ENCODE peak calls at places on chromosomes 1 and 21, in four cellular contexts. Y, O, P and C are unnamed samples.

GRCh38 chr21:25970254-25970930 is 200.2 kb downstream of the APP start:
- DNase-seq in Y (no peak), O (no peak), P (no peak), C (no peak)

GRCh38 chr21:35476616-35477395 is 427.7 kb upstream of the RUNX1 start:
- DNase-seq in Y (peak; percentile 74), O (no peak), P (no peak), C (no peak)

GRCh38 chr1:13819637-13820036 is 119.6 kb downstream of the PRDM2 start:
- DNase-seq in Y (peak; percentile 20), O (no peak), P (no peak), C (no peak)

GRCh38 chr1:108114026-108114599 is 86.0 kb downstream of the SLC25A24 start:
- DNase-seq in Y (no peak), O (no peak), P (no peak), C (no peak)

GRCh38 chr1:226126824-226127591 is 59.5 kb downstream of the ACBD3 start:
- DNase-seq in Y (no peak), O (peak; percentile 57), P (peak; percentile 61), C (peak; percentile 47)

GRCh38 chr1:11749203-11749689 is 12.7 kb upstream of the C1orf167 start:
- DNase-seq in Y (peak; percentile 12), O (peak; percentile 43), P (no peak), C (peak; percentile 93)

GRCh38 chr1:184068354-184068753 is 16.8 kb downstream of the TSEN15 start:
- DNase-seq in Y (no peak), O (no peak), P (no peak), C (peak; percentile 10)

GRCh38 chr1:196680107-196680506 is 28.3 kb downstream of the CFH start:
- DNase-seq in Y (peak; percentile 46), O (no peak), P (no peak), C (no peak)

GRCh38 chr1:153922076-153922837 is 515 bp downstream of the GATAD2B start:
- DNase-seq in Y (no peak), O (peak; percentile 82), P (peak; percentile 83), C (peak; percentile 94)

GRCh38 chr1:95850798-95851197 is 616.8 kb downstream of the RWDD3 start:
- DNase-seq in Y (no peak), O (peak; percentile 59), P (no peak), C (no peak)

GRCh38 chr1:222596696-222597095 is 7.0 kb upstream of the TAF1A start:
- DNase-seq in Y (no peak), O (no peak), P (no peak), C (no peak)

GRCh38 chr1:218383681-218384080 is 38.5 kb downstream of the TGFB2 start:
- DNase-seq in Y (no peak), O (no peak), P (no peak), C (no peak)

GRCh38 chr1:46183926-46184557 is 7.8 kb upstream of the P3R3URF start:
- DNase-seq in Y (no peak), O (no peak), P (peak; percentile 64), C (no peak)

GRCh38 chr1:28835237-28835650 is 23.3 kb downstream of the OPRD1 start:
- DNase-seq in Y (no peak), O (no peak), P (no peak), C (no peak)

GRCh38 chr1:241716915-241717651 is 65.0 kb downstream of the WDR64 start:
- DNase-seq in Y (peak; percentile 15), O (no peak), P (no peak), C (no peak)

GRCh38 chr1:206839857-206840256 is 25.6 kb upstream of the IL20 start:
- DNase-seq in Y (peak; percentile 89), O (peak; percentile 56), P (no peak), C (no peak)

GRCh38 chr1:211518330-211519289 is 26.6 kb upstream of the RD3 start:
- DNase-seq in Y (no peak), O (no peak), P (no peak), C (no peak)

GRCh38 chr1:14648931-14649860 is 50.7 kb downstream of the KAZN start:
- DNase-seq in Y (no peak), O (no peak), P (no peak), C (no peak)

GRCh38 chr1:41333146-41333784 is 28.0 kb upstream of the FOXO6 start:
- DNase-seq in Y (peak; percentile 92), O (no peak), P (no peak), C (no peak)

GRCh38 chr1:174883361-174883760 is 116.4 kb upstream of the CACYBP start:
- DNase-seq in Y (peak; percentile 61), O (peak; percentile 14), P (no peak), C (peak; percentile 33)

GRCh38 chr1:235450433-235450832 is 53.8 kb downstream of the B3GALNT2 start:
- DNase-seq in Y (no peak), O (no peak), P (no peak), C (no peak)

GRCh38 chr1:59750612-59751395 is 63.9 kb upstream of the HOOK1 start:
- DNase-seq in Y (peak; percentile 91), O (peak; percentile 71), P (no peak), C (no peak)

GRCh38 chr1:6016191-6016865 is 24.1 kb upstream of the NPHP4 start:
- DNase-seq in Y (peak; percentile 77), O (no peak), P (no peak), C (peak; percentile 37)

GRCh38 chr1:172914517-172915144 is 136.1 kb downstream of the TNFSF18 start:
- DNase-seq in Y (peak; percentile 85), O (no peak), P (no peak), C (no peak)

GRCh38 chr1:205593532-205593931 is 38.3 kb downstream of the ELK4 start:
- DNase-seq in Y (no peak), O (no peak), P (no peak), C (no peak)

GRCh38 chr1:53367503-53368313 is 39.8 kb upstream of the LRP8 start:
- DNase-seq in Y (no peak), O (no peak), P (peak; percentile 57), C (no peak)

GRCh38 chr1:172144445-172145060 is 275.9 kb upstream of the C1orf105 start:
- DNase-seq in Y (peak; percentile 83), O (peak; percentile 91), P (peak; percentile 89), C (no peak)

GRCh38 chr1:42340093-42340492 is 5.1 kb upstream of the FOXJ3 start:
- DNase-seq in Y (peak; percentile 18), O (peak; percentile 67), P (no peak), C (no peak)

GRCh38 chr1:1345860-1346500 is 3.2 kb downstream of the DVL1 start:
- DNase-seq in Y (no peak), O (no peak), P (no peak), C (no peak)

GRCh38 chr1:200969726-200970521 is 53.6 kb downstream of the KIF21B start:
- DNase-seq in Y (no peak), O (no peak), P (no peak), C (peak; percentile 56)

GRCh38 chr1:30856260-30856790 is 52.2 kb downstream of the SDC3 start:
- DNase-seq in Y (peak; percentile 53), O (no peak), P (peak; percentile 73), C (peak; percentile 84)

GRCh38 chr1:26358411-26359384 is 4.8 kb upstream of the CRYBG2 start:
- DNase-seq in Y (no peak), O (peak; percentile 88), P (no peak), C (peak; percentile 74)

GRCh38 chr1:26362331-26362730 is 8.4 kb upstream of the CRYBG2 start:
- DNase-seq in Y (no peak), O (no peak), P (no peak), C (peak; percentile 4)

GRCh38 chr1:26361605-26362122 is 7.7 kb upstream of the CRYBG2 start:
- DNase-seq in Y (no peak), O (no peak), P (no peak), C (peak; percentile 54)

GRCh38 chr1:26360807-26361604 is 7.1 kb upstream of the CRYBG2 start:
- DNase-seq in Y (no peak), O (no peak), P (no peak), C (peak; percentile 61)

DNA sequence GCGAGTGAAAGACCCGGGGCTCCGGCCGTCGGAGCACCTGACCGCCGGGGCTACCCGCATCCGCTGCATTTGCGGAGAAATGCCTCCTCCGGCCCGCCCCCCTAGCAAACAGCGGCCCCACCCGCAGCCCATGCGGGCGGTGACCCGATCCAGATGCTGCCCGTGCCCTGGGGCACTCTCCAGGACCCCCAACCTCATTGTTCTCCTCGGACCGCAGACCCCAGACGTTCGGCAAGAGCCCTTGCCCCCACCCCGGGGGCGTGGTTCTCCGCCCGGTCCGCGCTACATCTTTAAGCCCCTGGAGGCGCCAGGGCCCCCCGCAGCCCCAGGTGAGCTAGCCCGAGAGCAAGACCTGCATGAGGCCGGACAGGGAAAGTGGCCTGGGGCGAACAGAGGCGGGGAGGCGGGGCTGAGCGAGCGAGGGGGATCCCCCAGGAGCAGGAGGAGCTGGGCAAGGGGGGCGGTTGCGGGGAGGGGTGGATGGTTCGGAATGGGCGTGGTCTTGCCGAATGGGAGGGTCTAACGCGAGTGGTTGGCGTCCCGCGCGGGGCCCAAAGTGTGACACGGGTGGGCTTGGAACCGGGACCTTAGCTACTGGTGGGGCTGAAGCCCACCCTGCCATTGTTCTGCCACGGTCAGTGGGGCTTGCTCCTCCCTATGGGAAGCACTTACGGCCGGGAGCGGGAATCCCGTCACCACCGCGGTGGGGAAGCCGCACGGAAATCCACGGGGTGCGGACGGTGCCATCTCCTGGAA is 6.3 kb upstream of the CRYBG2 start:
- DNase-seq in Y (no peak), O (peak; percentile 75), P (no peak), C (peak; percentile 96)
- H3K4me3 ChIP-seq in Y (no peak overlapping the region), O (no peak overlapping the region), P (no peak overlapping the region), C (peak overlapping the region; percentile 66)

GRCh38 chr21:42105476-42105875 is 34.4 kb downstream of the UMODL1 start:
- DNase-seq in Y (no peak), O (peak; percentile 44), P (no peak), C (no peak)
- H3K36me3 ChIP-seq in Y (no peaks in the 10 kb centered on the region), O (no peaks in the 10 kb centered on the region), P (no peaks in the 10 kb centered on the region), C (no peaks in the 10 kb centered on the region)

DNA sequence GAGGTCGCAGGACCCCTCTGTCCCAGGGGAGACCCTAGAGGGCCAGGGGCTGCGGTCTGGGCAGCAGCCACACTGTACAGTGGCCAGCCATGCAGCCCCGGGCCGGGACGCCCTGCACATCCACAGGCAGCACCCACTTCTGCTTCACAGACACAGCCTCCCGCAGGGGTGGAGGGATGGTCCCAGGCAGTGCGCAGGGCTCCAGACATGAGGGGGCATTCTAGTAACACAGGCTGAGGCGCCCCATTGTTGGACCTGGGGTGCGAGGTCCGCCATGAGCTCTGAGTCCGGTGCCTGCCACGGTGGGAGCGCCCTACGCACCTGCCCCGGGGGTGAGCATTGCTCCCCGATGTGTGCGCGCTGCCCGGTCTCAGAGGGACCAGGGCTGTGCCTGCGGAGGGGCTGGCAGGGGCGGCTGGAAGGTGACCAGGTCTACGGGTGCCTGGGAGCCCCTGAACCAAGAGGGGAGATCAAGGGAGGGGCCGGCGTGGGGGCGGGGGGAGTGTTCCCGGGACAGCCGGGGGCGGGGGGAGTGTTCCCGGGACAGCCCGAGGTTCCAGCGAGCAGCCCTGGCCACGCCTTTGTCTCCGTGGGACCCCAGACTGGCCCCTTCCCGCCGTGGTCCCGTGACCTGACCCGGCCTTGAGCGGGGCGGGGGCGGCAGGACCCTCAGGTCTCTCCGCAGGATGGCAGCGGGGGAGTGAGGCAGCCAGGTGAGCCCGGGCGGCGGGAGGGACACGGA is 4.5 kb downstream of the MMEL1 start:
- DNase-seq in Y (no peak), O (no peak), P (no peak), C (peak; percentile 85)
- H3K27me3 ChIP-seq in Y (no peaks in the 10 kb centered on the region), O (peaks cover 48% of the 10 kb centered on the region), P (no peaks in the 10 kb centered on the region), C (peaks cover 40% of the 10 kb centered on the region)

GRCh38 chr1:170698711-170699275 is 34.9 kb downstream of the PRRX1 start:
- DNase-seq in Y (peak; percentile 91), O (no peak), P (no peak), C (no peak)

GRCh38 chr1:170696591-170697337 is 32.8 kb downstream of the PRRX1 start:
- DNase-seq in Y (no peak), O (no peak), P (no peak), C (no peak)

GRCh38 chr1:170697338-170697715 is 33.4 kb downstream of the PRRX1 start:
- DNase-seq in Y (no peak), O (no peak), P (no peak), C (no peak)

GRCh38 chr1:170699696-170700095 is 35.8 kb downstream of the PRRX1 start:
- DNase-seq in Y (no peak), O (no peak), P (no peak), C (no peak)

GRCh38 chr1:170698301-170698700 is 34.4 kb downstream of the PRRX1 start:
- DNase-seq in Y (no peak), O (no peak), P (no peak), C (no peak)
- H3K4me3 ChIP-seq in Y (no peak overlapping the region), O (no peak overlapping the region), P (no peak overlapping the region), C (no peak overlapping the region)